ENCODE peak calls at places on chromosomes 16 and 17, in seven cellular contexts. Z, A, W, V, H, K and J are unnamed samples.

GRCh38 chr17:50188521-50189395 is 12.7 kb downstream of the COL1A1 start:
- DNase-seq in Z (no peak), A (no peak), W (no peak), V (no peak), H (no peak), K (no peak), J (no peak)

GRCh38 chr16:22235839-22236745 is 30.0 kb downstream of the EEF2K start:
- DNase-seq in Z (no peak), A (no peak), W (no peak), V (no peak), H (peak; percentile 77), K (no peak), J (no peak)

GRCh38 chr17:1592751-1593629 is 30.4 kb upstream of the PITPNA start:
- DNase-seq in Z (no peak), A (no peak), W (no peak), V (no peak), H (no peak), K (peak; percentile 43), J (no peak)

GRCh38 chr16:72637306-72637705 is 410.6 kb downstream of the ZFHX3 start:
- DNase-seq in Z (no peak), A (no peak), W (no peak), V (no peak), H (peak; percentile 27), K (no peak), J (no peak)

GRCh38 chr17:71649986-71650385 is 470.8 kb upstream of the SOX9 start:
- DNase-seq in Z (no peak), A (no peak), W (no peak), V (no peak), H (no peak), K (no peak), J (no peak)

GRCh38 chr17:80457236-80457856 is 19.1 kb downstream of the NPTX1 start:
- DNase-seq in Z (no peak), A (no peak), W (no peak), V (no peak), H (no peak), K (peak; percentile 69), J (no peak)

GRCh38 chr17:81191646-81192045 is 25.6 kb upstream of the AATK start:
- DNase-seq in Z (no peak), A (no peak), W (no peak), V (no peak), H (no peak), K (no peak), J (peak; percentile 10)

GRCh38 chr17:69857412-69857835 is 217.6 kb upstream of the KCNJ16 start:
- DNase-seq in Z (no peak), A (no peak), W (no peak), V (no peak), H (no peak), K (peak; percentile 79), J (no peak)

GRCh38 chr17:47735536-47736011 is 2.5 kb downstream of the TBX21 start:
- DNase-seq in Z (no peak), A (no peak), W (no peak), V (peak; percentile 20), H (no peak), K (no peak), J (no peak)

GRCh38 chr16:82660078-82660645 is 33.4 kb downstream of the CDH13 start:
- DNase-seq in Z (no peak), A (no peak), W (no peak), V (no peak), H (no peak), K (no peak), J (no peak)

GRCh38 chr17:2347805-2348685 is 10.7 kb downstream of the SGSM2 start:
- DNase-seq in Z (no peak), A (no peak), W (peak; percentile 92), V (no peak), H (peak; percentile 78), K (no peak), J (peak; percentile 69)

GRCh38 chr17:40760105-40761016 is 5.2 kb upstream of the KRT25 start:
- DNase-seq in Z (no peak), A (no peak), W (no peak), V (no peak), H (no peak), K (no peak), J (no peak)

GRCh38 chr17:39513256-39513655 is 52.0 kb downstream of the CDK12 start:
- DNase-seq in Z (no peak), A (no peak), W (no peak), V (no peak), H (no peak), K (no peak), J (no peak)

GRCh38 chr17:67139784-67140665 is 95.7 kb downstream of the CACNG1 start:
- DNase-seq in Z (no peak), A (no peak), W (peak; percentile 23), V (no peak), H (peak; percentile 26), K (peak; percentile 23), J (peak; percentile 29)

GRCh38 chr16:30053376-30054015 is 12.1 kb upstream of the ALDOA start:
- DNase-seq in Z (no peak), A (no peak), W (no peak), V (no peak), H (no peak), K (no peak), J (no peak)

GRCh38 chr17:82594571-82594970 is 53.7 kb downstream of the WDR45B start:
- DNase-seq in Z (no peak), A (no peak), W (no peak), V (peak; percentile 54), H (no peak), K (no peak), J (no peak)
- H3K4me1 ChIP-seq in Z (peaks cover 46% of the 10 kb centered on the region), A (no peaks in the 10 kb centered on the region), W (peaks cover 7% of the 10 kb centered on the region), V (peaks cover 22% of the 10 kb centered on the region), H (peaks cover 13% of the 10 kb centered on the region), K (no peaks in the 10 kb centered on the region), J (peaks cover 11% of the 10 kb centered on the region)

GRCh38 chr16:67098599-67098998 is 11.1 kb upstream of the PHAF1 start:
- DNase-seq in Z (no peak), A (no peak), W (no peak), V (no peak), H (no peak), K (no peak), J (no peak)

GRCh38 chr16:67101301-67101675 is 8.5 kb upstream of the PHAF1 start:
- DNase-seq in Z (no peak), A (no peak), W (no peak), V (no peak), H (no peak), K (no peak), J (no peak)

GRCh38 chr16:67104061-67104460 is 5.7 kb upstream of the PHAF1 start:
- DNase-seq in Z (no peak), A (no peak), W (peak; percentile 50), V (no peak), H (peak; percentile 52), K (peak; percentile 59), J (peak; percentile 44)

GRCh38 chr16:67101683-67102082 is 8.1 kb upstream of the PHAF1 start:
- DNase-seq in Z (no peak), A (no peak), W (no peak), V (no peak), H (no peak), K (no peak), J (no peak)

DNA sequence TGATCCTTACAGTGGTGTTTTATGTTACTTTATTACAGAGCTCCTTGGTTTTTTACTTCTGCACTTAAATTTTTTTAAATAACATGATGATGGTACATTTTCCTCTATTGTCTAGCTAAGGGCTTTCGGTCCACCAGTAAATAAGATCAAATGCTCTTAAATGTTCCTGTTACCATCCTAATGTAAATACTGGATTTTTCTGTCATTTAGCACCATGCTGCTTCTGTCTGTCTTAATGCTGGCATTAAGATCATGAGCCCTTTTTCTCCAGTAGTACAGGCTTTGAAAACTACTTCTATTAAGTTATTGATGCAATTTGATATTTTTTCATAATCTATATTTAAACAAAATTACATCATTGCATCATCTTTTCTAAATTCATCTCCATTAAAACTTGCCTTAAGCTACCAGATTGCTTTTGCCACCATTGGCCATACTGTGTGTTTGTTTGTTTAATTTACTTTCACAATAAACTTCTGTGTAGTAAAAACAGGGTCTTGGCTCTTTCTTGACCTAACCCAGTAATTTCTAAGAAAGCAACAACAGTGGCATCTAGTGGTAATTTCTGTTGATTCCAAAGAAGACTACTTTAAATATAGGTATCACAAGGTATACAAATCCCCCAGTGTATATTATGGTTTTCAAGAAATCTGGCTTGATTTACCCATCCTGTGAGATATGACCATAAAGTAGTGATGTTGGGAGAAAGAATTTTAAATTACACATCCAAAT is 9.0 kb upstream of the PHAF1 start:
- DNase-seq in Z (no peak), A (no peak), W (no peak), V (no peak), H (no peak), K (no peak), J (no peak)
- TF ChIP-seq CTCF in Z (no peak), A (peak; percentile 18), W (peak; percentile 34), V (peak; percentile 26), H (peak; percentile 30), K (peak; percentile 61), J (peak; percentile 37)

DNA sequence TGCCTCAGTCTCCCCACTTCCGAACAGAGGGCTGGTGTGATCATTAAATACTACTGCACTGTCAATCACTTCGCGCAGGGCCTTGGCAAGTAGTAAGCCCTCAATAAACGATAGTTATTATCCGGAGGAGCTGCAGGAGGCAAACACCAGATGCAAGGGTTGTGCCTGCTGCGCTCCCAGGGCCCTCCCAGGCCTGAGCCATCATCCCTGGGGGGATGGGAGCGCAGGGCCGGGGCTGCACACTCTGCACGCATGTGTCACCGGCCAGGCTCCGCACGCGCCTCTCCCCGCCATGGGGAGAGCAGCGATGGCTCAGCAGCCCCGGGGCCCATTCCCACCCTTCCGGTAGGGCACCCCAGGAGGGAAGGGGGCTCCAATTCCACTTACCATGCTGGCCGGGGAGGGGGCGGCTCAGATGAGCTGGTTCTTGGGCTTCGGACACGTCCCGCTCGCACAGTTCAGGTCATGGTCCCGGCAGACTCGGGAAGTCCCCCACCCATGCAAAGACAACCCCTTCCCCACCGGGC is 723 bp downstream of the XPO6 start:
- DNase-seq in Z (peak; percentile 71), A (peak; percentile 42), W (peak; percentile 64), V (peak; percentile 88), H (peak; percentile 89), K (peak; percentile 82), J (peak; percentile 92)
- H3K4me1 ChIP-seq in Z (peaks cover 22% of the 10 kb centered on the region), A (peaks cover 5% of the 10 kb centered on the region), W (peaks cover 10% of the 10 kb centered on the region), V (peaks cover 12% of the 10 kb centered on the region), H (peaks cover 12% of the 10 kb centered on the region), K (peaks cover 23% of the 10 kb centered on the region), J (no peaks in the 10 kb centered on the region)

DNA sequence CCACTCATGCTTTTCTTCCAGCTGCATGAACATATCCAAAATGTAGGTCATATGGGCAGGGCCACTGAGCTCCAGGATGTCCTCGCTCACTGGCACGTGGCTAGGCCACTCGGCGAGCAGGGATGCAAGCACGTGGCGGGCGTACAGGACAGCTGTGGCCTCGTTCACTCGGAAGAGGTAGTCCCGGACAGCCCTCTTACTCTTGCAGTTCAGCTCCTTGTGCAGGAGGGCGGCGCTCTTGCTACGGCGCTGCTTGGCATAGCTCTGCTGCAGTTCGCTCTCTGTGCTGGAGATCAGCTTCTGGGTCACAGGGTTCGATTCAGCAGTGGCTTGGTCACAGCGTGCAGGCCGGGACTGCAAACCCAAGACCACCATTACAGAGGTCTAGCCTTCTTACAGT is 53.1 kb upstream of the ATP2A3 start:
- DNase-seq in Z (no peak), A (no peak), W (no peak), V (no peak), H (no peak), K (peak; percentile 27), J (no peak)
- TF ChIP-seq CTCF in Z (peak; percentile 8), A (no peak), W (peak; percentile 27), V (no peak), H (no peak), K (peak; percentile 46), J (no peak)

DNA sequence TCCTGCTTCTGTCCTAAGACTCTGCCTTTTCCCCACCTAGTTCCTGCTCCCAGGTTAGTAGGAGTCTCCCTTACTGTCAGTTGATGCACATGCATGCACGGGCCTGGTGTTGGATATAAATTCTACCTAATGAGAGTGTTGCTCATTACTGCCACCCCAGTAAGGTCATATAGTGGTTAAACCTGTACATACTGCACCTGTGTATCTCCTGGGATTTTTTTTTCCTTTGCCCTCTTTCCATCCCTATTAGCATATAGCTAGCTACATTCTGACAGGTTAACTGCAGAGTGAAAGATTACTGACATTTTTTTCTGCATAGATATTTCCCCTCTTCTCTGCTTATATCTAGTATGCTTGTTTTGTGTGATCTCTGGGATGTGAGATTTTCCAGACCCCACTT is 201.5 kb upstream of the PIRT start:
- DNase-seq in Z (no peak), A (no peak), W (no peak), V (no peak), H (no peak), K (no peak), J (no peak)
- H3K4me1 ChIP-seq in Z (no peaks in the 10 kb centered on the region), A (no peaks in the 10 kb centered on the region), W (no peaks in the 10 kb centered on the region), V (no peaks in the 10 kb centered on the region), H (no peaks in the 10 kb centered on the region), K (no peaks in the 10 kb centered on the region), J (no peaks in the 10 kb centered on the region)